ENCODE peak calls at places on chromosomes 2 and 18, in ten cellular contexts. One of them, this sample, is unnamed.

GRCh38 chr2:45856391-45857055 is 205.0 kb downstream of the PRKCE start:
- DNase-seq in GM06990: no peak
- DNase-seq in HepG2: no peak
- DNase-seq in A549: no peak
- DNase-seq in left colon: no peak
- DNase-seq in cardiac fibroblast: no peak
- DNase-seq in NCI-H146: no peak
- DNase-seq in KBM-7: no peak
- DNase-seq in T-helper 9 cell: no peak
- DNase-seq in hypothalamus: no peak
- DNase-seq in this sample: no peak

GRCh38 chr2:239626971-239627598 is 226.3 kb upstream of the HDAC4 start:
- DNase-seq in GM06990: no peak
- DNase-seq in HepG2: no peak
- DNase-seq in A549: no peak
- DNase-seq in left colon: no peak
- DNase-seq in cardiac fibroblast: no peak
- DNase-seq in NCI-H146: no peak
- DNase-seq in KBM-7: no peak
- DNase-seq in T-helper 9 cell: no peak
- DNase-seq in hypothalamus: no peak
- DNase-seq in this sample: no peak

GRCh38 chr2:81551040-81551634 is 1246.6 kb upstream of the LRRTM1 start:
- DNase-seq in GM06990: no peak
- DNase-seq in HepG2: no peak
- DNase-seq in A549: no peak
- DNase-seq in left colon: no peak
- DNase-seq in cardiac fibroblast: no peak
- DNase-seq in NCI-H146: no peak
- DNase-seq in KBM-7: no peak
- DNase-seq in T-helper 9 cell: no peak
- DNase-seq in hypothalamus: no peak
- DNase-seq in this sample: no peak

GRCh38 chr18:22412502-22412901 is 5.2 kb downstream of the CTAGE1 start:
- DNase-seq in GM06990: no peak
- DNase-seq in HepG2: no peak
- DNase-seq in A549: no peak
- DNase-seq in left colon: no peak
- DNase-seq in cardiac fibroblast: peak; percentile 48
- DNase-seq in NCI-H146: no peak
- DNase-seq in KBM-7: no peak
- DNase-seq in T-helper 9 cell: no peak
- DNase-seq in hypothalamus: no peak
- DNase-seq in this sample: no peak

GRCh38 chr2:120747281-120747680 is 11.6 kb downstream of the GLI2 start:
- DNase-seq in GM06990: no peak
- DNase-seq in HepG2: no peak
- DNase-seq in A549: no peak
- DNase-seq in left colon: no peak
- DNase-seq in cardiac fibroblast: no peak
- DNase-seq in NCI-H146: no peak
- DNase-seq in KBM-7: no peak
- DNase-seq in T-helper 9 cell: no peak
- DNase-seq in hypothalamus: no peak
- DNase-seq in this sample: no peak

GRCh38 chr2:41950440-41950960 is 97.3 kb upstream of the PKDCC start:
- DNase-seq in GM06990: no peak
- DNase-seq in HepG2: no peak
- DNase-seq in A549: no peak
- DNase-seq in left colon: no peak
- DNase-seq in cardiac fibroblast: no peak
- DNase-seq in NCI-H146: no peak
- DNase-seq in KBM-7: no peak
- DNase-seq in T-helper 9 cell: no peak
- DNase-seq in hypothalamus: no peak
- DNase-seq in this sample: no peak

GRCh38 chr18:9092665-9093064 is 9.8 kb upstream of the NDUFV2 start:
- DNase-seq in GM06990: no peak
- DNase-seq in HepG2: peak; percentile 97
- DNase-seq in A549: peak; percentile 84
- DNase-seq in left colon: no peak
- DNase-seq in cardiac fibroblast: peak; percentile 84
- DNase-seq in NCI-H146: no peak
- DNase-seq in KBM-7: no peak
- DNase-seq in T-helper 9 cell: no peak
- DNase-seq in hypothalamus: no peak
- DNase-seq in this sample: no peak

GRCh38 chr18:73549236-73549635 is 598.4 kb downstream of the FBXO15 start:
- DNase-seq in GM06990: no peak
- DNase-seq in HepG2: no peak
- DNase-seq in A549: no peak
- DNase-seq in left colon: no peak
- DNase-seq in cardiac fibroblast: no peak
- DNase-seq in NCI-H146: no peak
- DNase-seq in KBM-7: no peak
- DNase-seq in T-helper 9 cell: no peak
- DNase-seq in hypothalamus: no peak
- DNase-seq in this sample: no peak

GRCh38 chr2:121778736-121779487 is 23.5 kb downstream of the TSN start:
- DNase-seq in GM06990: no peak
- DNase-seq in HepG2: peak; percentile 84
- DNase-seq in A549: no peak
- DNase-seq in left colon: no peak
- DNase-seq in cardiac fibroblast: no peak
- DNase-seq in NCI-H146: no peak
- DNase-seq in KBM-7: no peak
- DNase-seq in T-helper 9 cell: no peak
- DNase-seq in hypothalamus: no peak
- DNase-seq in this sample: no peak

This sample was measured in aorta.